ENCODE peak calls at places on chromosomes 16 and 17, in seven cellular contexts. P is heart left ventricle, C is body of pancreas, H is psoas muscle, Z is fibroblast of lung, M is cardiac fibroblast, J is SK-N-SH. X is an unnamed sample.

GRCh38 chr16:49939495-49939894 is 83.6 kb upstream of the ZNF423 start:
- DNase-seq in P (no peak), C (no peak), H (no peak), Z (no peak), M (no peak), J (no peak), X (no peak)

GRCh38 chr17:74008196-74008595 is 195.3 kb upstream of the RPL38 start:
- DNase-seq in P (no peak), C (no peak), H (no peak), Z (no peak), M (no peak), J (peak; percentile 75), X (no peak)

GRCh38 chr16:88390265-88390664 is 7.5 kb downstream of the ZNF469 start:
- DNase-seq in P (no peak), C (no peak), H (no peak), Z (no peak), M (no peak), J (no peak), X (no peak)

GRCh38 chr17:27651411-27652345 is 20.7 kb downstream of the LGALS9 start:
- DNase-seq in P (peak; percentile 58), C (peak; percentile 78), H (peak; percentile 69), Z (no peak), M (peak; percentile 73), J (peak; percentile 26), X (no peak)

GRCh38 chr16:12293913-12294312 is 317.4 kb downstream of the SNX29 start:
- DNase-seq in P (no peak), C (no peak), H (no peak), Z (no peak), M (no peak), J (no peak), X (no peak)

GRCh38 chr17:42700890-42701289 is 18.6 kb downstream of the CNTNAP1 start:
- DNase-seq in P (no peak), C (no peak), H (no peak), Z (no peak), M (no peak), J (peak; percentile 5), X (no peak)

GRCh38 chr17:44203731-44204452 is 4.2 kb upstream of the ATXN7L3 start:
- DNase-seq in P (no peak), C (peak; percentile 50), H (no peak), Z (peak; percentile 40), M (peak; percentile 71), J (peak; percentile 76), X (no peak)

GRCh38 chr16:57981636-57982035 is 10.7 kb upstream of the CNGB1 start:
- DNase-seq in P (no peak), C (peak; percentile 1), H (no peak), Z (no peak), M (no peak), J (no peak), X (no peak)

GRCh38 chr16:59463776-59464175 is 729.7 kb upstream of the GOT2 start:
- DNase-seq in P (no peak), C (no peak), H (no peak), Z (peak; percentile 49), M (peak; percentile 37), J (no peak), X (no peak)

GRCh38 chr17:4479982-4480751 is 18.5 kb upstream of the SPNS2 start:
- DNase-seq in P (no peak), C (peak; percentile 36), H (no peak), Z (no peak), M (no peak), J (no peak), X (no peak)

GRCh38 chr17:16916557-16916920 is 55.4 kb downstream of the TNFRSF13B start:
- DNase-seq in P (no peak), C (no peak), H (no peak), Z (no peak), M (no peak), J (no peak), X (no peak)

GRCh38 chr16:24829153-24829552 is 16.6 kb upstream of the SLC5A11 start:
- DNase-seq in P (no peak), C (no peak), H (no peak), Z (no peak), M (no peak), J (no peak), X (no peak)

GRCh38 chr17:51152766-51153209 is 571 bp upstream of the NME1 start:
- DNase-seq in P (no peak), C (peak; percentile 10), H (no peak), Z (peak; percentile 42), M (no peak), J (peak; percentile 67), X (no peak)

GRCh38 chr16:55056585-55057520 is 126.2 kb downstream of the IRX5 start:
- DNase-seq in P (no peak), C (peak; percentile 21), H (no peak), Z (peak; percentile 2), M (no peak), J (peak; percentile 87), X (no peak)

GRCh38 chr16:84194470-84195200 is 3.7 kb downstream of the ADAD2 start:
- DNase-seq in P (no peak), C (no peak), H (no peak), Z (no peak), M (no peak), J (no peak), X (no peak)

GRCh38 chr16:30351586-30352419 is 3.3 kb downstream of the CD2BP2 start:
- DNase-seq in P (peak; percentile 90), C (peak; percentile 95), H (peak; percentile 89), Z (peak; percentile 92), M (peak; percentile 95), J (no peak), X (peak; percentile 76)

GRCh38 chr16:49469930-49470451 is 96.4 kb downstream of the C16orf78 start:
- DNase-seq in P (no peak), C (no peak), H (no peak), Z (no peak), M (no peak), J (no peak), X (no peak)

GRCh38 chr16:48279199-48279598 is 31.9 kb upstream of the ABCC11 start:
- DNase-seq in P (no peak), C (no peak), H (no peak), Z (no peak), M (no peak), J (no peak), X (no peak)

GRCh38 chr17:7893226-7893880 is 4.8 kb downstream of the CHD3 start:
- DNase-seq in P (no peak), C (no peak), H (no peak), Z (peak; percentile 8), M (no peak), J (no peak), X (no peak)

GRCh38 chr17:19332371-19333131 is 30.0 kb downstream of the B9D1 start:
- DNase-seq in P (no peak), C (no peak), H (no peak), Z (no peak), M (no peak), J (peak; percentile 46), X (no peak)

GRCh38 chr17:79951361-79952264 is 84.1 kb downstream of the TBC1D16 start:
- DNase-seq in P (peak; percentile 62), C (peak; percentile 78), H (no peak), Z (peak; percentile 94), M (peak; percentile 93), J (peak; percentile 48), X (peak; percentile 57)

GRCh38 chr17:149897-150575 is 12.7 kb downstream of the SCGB1C2 start:
- DNase-seq in P (no peak), C (no peak), H (no peak), Z (no peak), M (no peak), J (no peak), X (no peak)

DNA sequence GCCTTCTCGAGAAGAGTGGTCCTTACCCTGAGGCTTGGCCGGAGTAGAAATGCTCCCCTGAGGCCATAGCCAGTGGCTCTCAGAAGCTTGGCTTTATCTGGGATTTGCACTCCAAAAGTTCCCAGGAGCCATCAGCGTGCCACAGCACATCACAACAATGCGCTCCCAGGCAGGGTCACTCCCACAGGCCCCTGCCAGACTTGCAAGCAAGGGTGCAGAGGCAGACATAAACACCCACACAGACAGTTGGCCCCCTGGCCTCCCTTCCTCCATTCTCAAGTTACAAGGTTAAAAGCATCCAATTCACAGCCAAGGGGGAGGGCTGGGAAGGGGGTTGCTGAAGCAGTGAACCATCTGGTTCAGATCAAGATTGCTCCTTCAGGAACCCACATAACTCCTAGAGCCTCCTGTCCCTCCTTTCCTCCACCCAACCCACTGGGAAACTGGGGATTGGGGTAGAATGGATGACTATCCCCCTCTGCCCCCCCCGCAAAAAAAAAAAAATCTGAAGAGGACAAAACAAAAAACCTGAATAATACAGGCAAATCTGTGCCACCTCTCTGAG is 1.8 kb downstream of the ST3GAL2 start:
- DNase-seq in P (no peak), C (no peak), H (no peak), Z (peak; percentile 93), M (peak; percentile 66), J (peak; percentile 47), X (peak; percentile 88)
- H3K4me3 ChIP-seq in P (peak overlapping the region; percentile 83), C (no peak overlapping the region), H (peak overlapping the region; percentile 91), Z (peak overlapping the region; percentile 80), M (peak overlapping the region; percentile 95), J (peak overlapping the region; percentile 73), X (peak overlapping the region; percentile 90)

DNA sequence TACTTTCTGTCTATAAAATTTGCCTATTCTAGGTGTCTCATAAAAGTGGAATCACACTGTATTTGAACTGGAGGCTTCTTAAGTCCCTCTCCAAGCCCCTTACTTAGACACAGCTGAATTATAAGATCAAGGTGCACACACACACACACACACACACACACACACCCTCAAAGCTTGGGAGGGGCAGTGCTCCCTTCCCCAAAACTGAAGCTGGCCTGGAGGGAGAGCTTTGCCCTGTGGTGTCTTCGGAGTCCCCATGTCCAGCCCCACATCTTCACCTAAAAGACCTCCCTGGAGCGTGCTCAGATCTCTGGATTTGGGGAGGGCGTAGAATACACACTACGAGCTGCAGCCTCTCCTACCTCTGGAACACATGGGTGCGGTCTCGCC is 828 bp downstream of the EMP2 start:
- DNase-seq in P (no peak), C (no peak), H (no peak), Z (no peak), M (peak; percentile 9), J (no peak), X (no peak)
- H3K4me3 ChIP-seq in P (peak overlapping the region; percentile 78), C (no peak overlapping the region), H (peak overlapping the region; percentile 86), Z (peak overlapping the region; percentile 94), M (peak overlapping the region; percentile 95), J (peak overlapping the region; percentile 65), X (peak overlapping the region; percentile 90)

DNA sequence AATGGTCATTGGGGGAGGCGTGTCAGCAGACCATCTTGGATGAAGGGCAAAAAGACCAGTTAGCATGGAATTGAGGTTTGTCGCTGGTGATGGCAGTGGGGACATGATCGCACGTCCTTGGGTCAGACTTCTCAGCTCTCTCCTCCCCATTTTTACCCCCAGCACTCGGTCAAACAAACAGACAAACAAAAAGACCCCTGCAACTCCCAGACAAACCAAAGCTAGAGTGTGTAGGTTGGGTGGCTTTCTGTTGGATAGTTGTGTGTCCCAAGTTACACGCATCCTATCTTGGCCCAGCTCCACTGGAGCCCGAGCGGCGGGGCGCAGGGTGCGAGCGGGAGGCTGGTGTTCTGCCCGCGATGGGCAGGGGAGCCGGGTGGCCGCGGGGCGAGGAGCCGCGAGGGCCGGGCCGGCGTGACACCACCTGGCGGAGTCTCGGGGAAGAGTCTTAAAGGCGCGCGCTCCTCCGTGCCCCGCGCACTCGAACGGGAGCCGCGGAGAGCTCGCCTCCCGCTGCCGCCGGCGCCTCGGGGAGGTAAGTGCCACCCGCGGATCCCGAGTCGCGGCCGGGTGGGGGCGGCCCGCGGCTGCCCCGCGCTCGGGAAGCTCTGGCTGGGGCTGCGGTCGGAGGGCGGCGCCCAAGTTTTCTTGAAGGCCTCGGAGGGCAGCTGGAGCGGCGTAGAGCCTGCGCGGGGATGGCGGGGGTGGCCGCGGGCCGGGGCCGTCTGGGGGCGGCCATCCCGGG is 18.5 kb upstream of the NTN1 start:
- DNase-seq in P (no peak), C (peak; percentile 48), H (peak; percentile 27), Z (peak; percentile 30), M (no peak), J (peak; percentile 43), X (no peak)
- H3K4me3 ChIP-seq in P (peak overlapping the region; percentile 55), C (no peak overlapping the region), H (peak overlapping the region; percentile 56), Z (peak overlapping the region; percentile 17), M (no peak overlapping the region), J (no peak overlapping the region), X (peak overlapping the region; percentile 18)

GRCh38 chr16:23092801-23093117 is 56.5 kb downstream of the USP31 start:
- DNase-seq in P (no peak), C (no peak), H (no peak), Z (no peak), M (no peak), J (no peak), X (no peak)
- H3K4me3 ChIP-seq in P (no peak overlapping the region), C (no peak overlapping the region), H (no peak overlapping the region), Z (no peak overlapping the region), M (no peak overlapping the region), J (no peak overlapping the region), X (no peak overlapping the region)

X was measured in skeletal muscle cell.